ENCODE peak calls at places on chromosomes 2 and 18, in four cellular contexts. One of them, this sample, is unnamed.

GRCh38 chr2:168190590-168191336 is 56.6 kb downstream of the STK39 start:
- DNase-seq in CD8-positive, alpha-beta memory T cell: no peak
- DNase-seq in effector memory CD4-positive, alpha-beta T cell: no peak
- DNase-seq in cardiac muscle cell: no peak
- DNase-seq in this sample: no peak

GRCh38 chr2:239363946-239364637 is 36.7 kb downstream of the HDAC4 start:
- DNase-seq in CD8-positive, alpha-beta memory T cell: peak
- DNase-seq in effector memory CD4-positive, alpha-beta T cell: peak
- DNase-seq in cardiac muscle cell: no peak
- DNase-seq in this sample: no peak

GRCh38 chr2:234133004-234133403 is 82.5 kb downstream of the SPP2 start:
- DNase-seq in cardiac muscle cell: no peak
- DNase-seq in CD8-positive, alpha-beta memory T cell: no peak
- DNase-seq in effector memory CD4-positive, alpha-beta T cell: no peak
- DNase-seq in this sample: no peak

GRCh38 chr2:128273469-128274081 is 45.1 kb downstream of the HS6ST1 start:
- DNase-seq in CD8-positive, alpha-beta memory T cell: peak
- DNase-seq in effector memory CD4-positive, alpha-beta T cell: no peak
- DNase-seq in cardiac muscle cell: no peak
- DNase-seq in this sample: peak

GRCh38 chr18:22185723-22186386 is 16.5 kb downstream of the GATA6 start:
- DNase-seq in CD8-positive, alpha-beta memory T cell: no peak
- DNase-seq in cardiac muscle cell: no peak
- DNase-seq in effector memory CD4-positive, alpha-beta T cell: no peak
- DNase-seq in this sample: no peak

GRCh38 chr2:66869076-66869475 is 434.2 kb downstream of the MEIS1 start:
- DNase-seq in cardiac muscle cell: peak
- DNase-seq in CD8-positive, alpha-beta memory T cell: no peak
- DNase-seq in effector memory CD4-positive, alpha-beta T cell: no peak
- DNase-seq in this sample: no peak

GRCh38 chr2:8009010-8009597 is 672.8 kb upstream of the ID2 start:
- DNase-seq in CD8-positive, alpha-beta memory T cell: no peak
- DNase-seq in cardiac muscle cell: peak
- DNase-seq in effector memory CD4-positive, alpha-beta T cell: no peak
- DNase-seq in this sample: no peak

GRCh38 chr2:10048501-10049171 is 5.3 kb downstream of the KLF11 start:
- DNase-seq in effector memory CD4-positive, alpha-beta T cell: no peak
- DNase-seq in cardiac muscle cell: peak
- DNase-seq in CD8-positive, alpha-beta memory T cell: peak
- DNase-seq in this sample: peak

GRCh38 chr2:10300328-10300920 is 2.3 kb upstream of the HPCAL1 start:
- DNase-seq in CD8-positive, alpha-beta memory T cell: no peak
- DNase-seq in cardiac muscle cell: no peak
- DNase-seq in effector memory CD4-positive, alpha-beta T cell: no peak
- DNase-seq in this sample: no peak

DNA sequence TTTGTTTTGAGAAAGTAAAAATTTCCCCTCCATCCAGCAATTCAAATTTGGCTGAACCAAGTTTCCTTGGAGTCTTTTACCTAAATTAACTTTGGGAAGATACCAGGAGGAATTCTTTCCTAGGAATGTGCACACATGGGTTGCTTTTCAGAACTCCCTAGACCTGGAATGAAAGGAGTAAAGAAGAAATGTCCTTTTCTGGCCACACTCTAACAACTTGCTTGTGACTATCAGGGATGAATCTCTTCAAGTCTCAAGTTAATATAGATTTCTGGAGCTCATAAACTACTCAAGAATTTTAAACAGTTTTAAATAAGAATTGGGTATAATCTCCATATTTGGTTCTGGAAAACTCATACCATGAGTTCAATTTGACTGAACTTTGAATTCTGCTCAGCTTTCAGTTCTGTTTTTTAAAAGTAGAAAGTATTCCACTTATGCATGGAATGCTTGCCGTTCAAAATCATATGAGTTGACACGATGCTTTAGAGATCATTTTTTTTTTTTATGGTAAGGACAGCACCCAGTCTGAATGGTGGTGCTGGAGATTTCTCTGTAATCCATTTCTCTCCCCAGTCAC is 7.7 kb downstream of the RASGRP3 start:
- DNase-seq in effector memory CD4-positive, alpha-beta T cell: no peak
- DNase-seq in cardiac muscle cell: no peak
- DNase-seq in CD8-positive, alpha-beta memory T cell: no peak
- DNase-seq in this sample: no peak
- H3K4me3 ChIP-seq in effector memory CD4-positive, alpha-beta T cell: no peak
- H3K4me3 ChIP-seq in cardiac muscle cell: no peak
- H3K4me3 ChIP-seq in CD8-positive, alpha-beta memory T cell: no peak
- H3K4me3 ChIP-seq in this sample: no peak

GRCh38 chr2:119222863-119223520 is 642 bp upstream of the STEAP3 start:
- DNase-seq in effector memory CD4-positive, alpha-beta T cell: no peak
- DNase-seq in CD8-positive, alpha-beta memory T cell: no peak
- DNase-seq in cardiac muscle cell: no peak
- DNase-seq in this sample: no peak
- H3K4me3 ChIP-seq in effector memory CD4-positive, alpha-beta T cell: no peak
- H3K4me3 ChIP-seq in CD8-positive, alpha-beta memory T cell: no peak
- H3K4me3 ChIP-seq in cardiac muscle cell: peak
- H3K4me3 ChIP-seq in this sample: no peak

DNA sequence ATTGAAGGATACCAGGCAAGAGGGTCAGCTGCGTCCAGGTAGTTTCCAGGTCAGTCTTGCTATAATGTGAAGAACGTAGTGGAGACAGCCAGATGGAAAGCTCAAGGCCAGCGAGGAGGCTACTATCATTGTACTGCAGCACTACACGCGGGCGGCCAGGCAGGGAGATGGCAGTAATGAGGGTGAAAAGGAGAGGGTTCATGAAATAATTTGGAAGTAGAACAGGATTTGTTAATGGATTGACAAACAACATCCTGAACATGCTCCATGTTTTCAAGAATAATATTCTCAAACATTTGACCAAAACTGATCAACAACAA is 17.1 kb downstream of the SPIRE1 start:
- DNase-seq in effector memory CD4-positive, alpha-beta T cell: no peak
- DNase-seq in CD8-positive, alpha-beta memory T cell: no peak
- DNase-seq in cardiac muscle cell: no peak
- DNase-seq in this sample: no peak
- H3K4me3 ChIP-seq in effector memory CD4-positive, alpha-beta T cell: no peak
- H3K4me3 ChIP-seq in CD8-positive, alpha-beta memory T cell: no peak
- H3K4me3 ChIP-seq in cardiac muscle cell: no peak
- H3K4me3 ChIP-seq in this sample: no peak

GRCh38 chr2:236177604-236177966 is 9.4 kb upstream of the GBX2 start:
- DNase-seq in effector memory CD4-positive, alpha-beta T cell: no peak
- DNase-seq in CD8-positive, alpha-beta memory T cell: no peak
- DNase-seq in cardiac muscle cell: peak
- DNase-seq in this sample: peak

GRCh38 chr2:236177967-236178909 is 10.1 kb upstream of the GBX2 start:
- DNase-seq in effector memory CD4-positive, alpha-beta T cell: peak
- DNase-seq in cardiac muscle cell: peak
- DNase-seq in CD8-positive, alpha-beta memory T cell: no peak
- DNase-seq in this sample: peak

GRCh38 chr2:236180501-236180816 is 12.3 kb upstream of the GBX2 start:
- DNase-seq in cardiac muscle cell: no peak
- DNase-seq in effector memory CD4-positive, alpha-beta T cell: no peak
- DNase-seq in CD8-positive, alpha-beta memory T cell: no peak
- DNase-seq in this sample: no peak

GRCh38 chr2:236179653-236180500 is 11.7 kb upstream of the GBX2 start:
- DNase-seq in effector memory CD4-positive, alpha-beta T cell: no peak
- DNase-seq in CD8-positive, alpha-beta memory T cell: no peak
- DNase-seq in cardiac muscle cell: peak
- DNase-seq in this sample: no peak

DNA sequence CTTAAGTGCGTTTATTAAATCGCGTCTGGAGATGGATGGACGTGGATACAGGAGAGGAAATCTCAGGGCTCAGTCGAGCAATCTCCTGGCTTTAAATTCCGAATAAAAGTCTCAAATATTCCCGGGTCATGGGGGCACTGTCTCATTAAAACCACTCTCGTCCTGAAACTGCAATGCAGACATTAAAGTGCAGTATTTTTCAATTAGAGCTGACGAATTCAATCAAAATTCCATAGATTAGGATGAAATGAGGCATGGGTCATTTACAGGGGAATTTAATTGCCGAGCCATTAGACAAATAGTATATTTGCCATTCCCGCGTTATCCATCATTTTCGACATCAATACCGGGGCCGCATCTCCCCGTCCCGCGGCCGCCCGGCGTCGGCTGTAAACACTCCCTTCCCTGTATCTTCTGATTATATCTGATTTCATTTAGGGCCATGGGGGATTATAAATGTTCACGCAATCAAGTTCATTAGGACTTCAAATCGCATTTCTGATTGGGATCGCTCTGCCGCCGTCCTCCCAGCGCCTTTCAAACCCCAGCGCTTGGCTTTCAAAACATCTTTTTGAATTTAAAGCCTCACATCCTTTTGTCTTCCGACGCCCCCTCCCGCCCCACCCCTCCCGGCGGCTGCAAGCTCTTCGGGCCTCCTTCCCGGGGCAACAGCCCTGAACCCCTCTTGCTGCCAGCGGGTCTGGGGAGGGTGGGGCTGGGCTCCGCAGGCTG is 10.9 kb upstream of the GBX2 start:
- DNase-seq in effector memory CD4-positive, alpha-beta T cell: no peak
- DNase-seq in CD8-positive, alpha-beta memory T cell: no peak
- DNase-seq in cardiac muscle cell: no peak
- DNase-seq in this sample: no peak
- H3K4me3 ChIP-seq in effector memory CD4-positive, alpha-beta T cell: no peak
- H3K4me3 ChIP-seq in CD8-positive, alpha-beta memory T cell: no peak
- H3K4me3 ChIP-seq in cardiac muscle cell: peak
- H3K4me3 ChIP-seq in this sample: no peak